ENCODE peak calls at places on chromosomes 1 and 21, in four cellular contexts. B is esophagus squamous epithelium; L is CD8-positive, alpha-beta T cell; O is aorta. N is an unnamed sample.

GRCh38 chr1:27634166-27634981 is 611 bp downstream of the FGR start:
- DNase-seq in B (no peak), L (no peak), O (peak; percentile 83), N (no peak)

GRCh38 chr1:118371612-118372011 is 186.6 kb upstream of the SPAG17 start:
- DNase-seq in L (no peak), B (no peak), O (no peak), N (no peak)

GRCh38 chr21:43825936-43826622 is 36.7 kb downstream of the RRP1 start:
- DNase-seq in O (no peak), L (no peak), B (no peak), N (no peak)

GRCh38 chr1:54543729-54544496 is 4.1 kb upstream of the ACOT11 start:
- DNase-seq in L (no peak), O (no peak), B (no peak), N (no peak)

GRCh38 chr21:46110499-46111192 is 12.7 kb downstream of the COL6A2 start:
- DNase-seq in L (no peak), O (peak; percentile 66), B (no peak), N (no peak)

GRCh38 chr1:182350839-182351238 is 40.8 kb downstream of the GLUL start:
- DNase-seq in O (no peak), L (no peak), B (no peak), N (no peak)

GRCh38 chr21:45256912-45257672 is 30.6 kb downstream of the POFUT2 start:
- DNase-seq in O (no peak), B (no peak), L (no peak), N (no peak)

GRCh38 chr1:237171564-237172485 is 129.8 kb downstream of the RYR2 start:
- DNase-seq in L (no peak), O (no peak), B (no peak), N (no peak)

GRCh38 chr1:184870319-184870718 is 104.0 kb downstream of the NIBAN1 start:
- DNase-seq in O (no peak), L (no peak), B (no peak), N (no peak)

GRCh38 chr21:42081138-42081537 is 10.0 kb downstream of the UMODL1 start:
- DNase-seq in O (no peak), B (no peak), L (no peak), N (no peak)

GRCh38 chr21:30935889-30936168 is 54.4 kb upstream of the KRTAP11-1 start:
- DNase-seq in L (no peak), O (no peak), B (no peak), N (no peak)

GRCh38 chr1:47210666-47211065 is 20.8 kb upstream of the PDZK1IP1 start:
- DNase-seq in L (no peak), O (no peak), B (no peak), N (no peak)

GRCh38 chr21:42148097-42148496 is 70.8 kb upstream of the ABCG1 start:
- DNase-seq in O (no peak), L (no peak), B (no peak), N (no peak)

GRCh38 chr1:212309967-212310366 is 24.8 kb downstream of the PPP2R5A start:
- DNase-seq in O (no peak), B (no peak), L (no peak), N (no peak)

GRCh38 chr1:161946071-161946987 is 77.3 kb downstream of the OLFML2B start:
- DNase-seq in O (no peak), L (no peak), B (no peak), N (no peak)
- H3K27ac ChIP-seq in O (no peak overlapping the region), L (no peak overlapping the region), B (no peak overlapping the region), N (no peak overlapping the region)

GRCh38 chr1:5989731-5990271 is 2.4 kb downstream of the NPHP4 start:
- DNase-seq in L (no peak), B (no peak), O (peak; percentile 67), N (no peak)

GRCh38 chr1:5992034-5992813 is at the start of gene NPHP4:
- DNase-seq in O (peak; percentile 100), B (peak; percentile 96), L (peak; percentile 98), N (peak; percentile 99)

GRCh38 chr1:5992814-5993552 is 758 bp upstream of the NPHP4 start:
- DNase-seq in L (no peak), B (no peak), O (peak; percentile 72), N (no peak)

GRCh38 chr1:5990913-5991783 is 1.1 kb downstream of the NPHP4 start:
- DNase-seq in B (no peak), O (peak; percentile 81), L (no peak), N (no peak)

GRCh38 chr1:5991784-5992033 is 516 bp downstream of the NPHP4 start:
- DNase-seq in O (no peak), B (no peak), L (no peak), N (no peak)
- H3K27ac ChIP-seq in O (no peak overlapping the region), B (peak overlapping the region; percentile 89), L (peak overlapping the region; percentile 99), N (peak overlapping the region; percentile 75)

GRCh38 chr1:169113613-169114119 is 7.2 kb downstream of the ATP1B1 start:
- DNase-seq in L (no peak), B (no peak), O (no peak), N (no peak)
- H3K27ac ChIP-seq in L (no peak overlapping the region), B (peak overlapping the region; percentile 57), O (no peak overlapping the region), N (no peak overlapping the region)

DNA sequence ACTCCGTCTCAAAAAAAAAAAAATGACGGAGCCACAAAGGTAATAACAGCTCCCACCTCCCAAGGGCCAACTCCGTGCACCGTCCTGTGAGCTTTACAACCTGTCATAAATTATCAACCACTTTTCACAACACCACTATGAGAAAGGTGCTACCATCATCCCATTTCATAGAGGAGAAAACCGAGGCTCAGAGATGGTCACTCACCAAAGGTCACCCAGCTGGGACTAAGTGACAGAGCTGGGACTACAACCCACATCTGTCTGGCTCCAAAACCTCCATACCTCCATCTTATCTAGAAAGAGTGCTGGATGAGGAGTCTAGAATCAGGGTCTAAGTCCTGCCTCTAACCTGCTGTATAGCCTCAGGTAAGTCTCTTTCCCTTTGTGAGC is 43.6 kb upstream of the ECE1 start:
- DNase-seq in O (no peak), B (no peak), L (no peak), N (no peak)
- H3K27ac ChIP-seq in O (peak overlapping the region; percentile 40), B (peak overlapping the region; percentile 93), L (peak overlapping the region; percentile 37), N (no peak overlapping the region)

GRCh38 chr1:162612606-162613400 is 19.5 kb upstream of the DDR2 start:
- DNase-seq in B (no peak), O (no peak), L (no peak), N (no peak)
- H3K27ac ChIP-seq in B (peak overlapping the region; percentile 62), O (no peak overlapping the region), L (no peak overlapping the region), N (no peak overlapping the region)

GRCh38 chr1:87728169-87728568 is 399.5 kb downstream of the LMO4 start:
- DNase-seq in O (no peak), B (no peak), L (no peak), N (no peak)

GRCh38 chr1:87733421-87733820 is 404.7 kb downstream of the LMO4 start:
- DNase-seq in O (no peak), L (no peak), B (no peak), N (no peak)

GRCh38 chr1:87730274-87731222 is 401.9 kb downstream of the LMO4 start:
- DNase-seq in O (no peak), B (no peak), L (no peak), N (no peak)
- H3K27ac ChIP-seq in O (no peak overlapping the region), B (no peak overlapping the region), L (no peak overlapping the region), N (no peak overlapping the region)